ENCODE peak calls at places on chromosomes 6 and 20, in five cellular contexts. One of them, this sample, is unnamed.

GRCh38 chr6:143449731-143450452 is 603 bp downstream of the ADAT2 start:
- DNase-seq in foreskin fibroblast: peak
- DNase-seq in ovary: no peak
- DNase-seq in cardiac muscle cell: peak
- DNase-seq in suprapubic skin: no peak
- DNase-seq in this sample: peak

GRCh38 chr20:40090236-40090635 is 598.8 kb downstream of the MAFB start:
- DNase-seq in foreskin fibroblast: no peak
- DNase-seq in ovary: no peak
- DNase-seq in cardiac muscle cell: no peak
- DNase-seq in suprapubic skin: no peak
- DNase-seq in this sample: no peak

GRCh38 chr6:153767127-153767526 is 271.9 kb upstream of the OPRM1 start:
- DNase-seq in suprapubic skin: no peak
- DNase-seq in cardiac muscle cell: no peak
- DNase-seq in ovary: no peak
- DNase-seq in foreskin fibroblast: no peak
- DNase-seq in this sample: no peak

GRCh38 chr20:62598761-62599194 is 43.5 kb upstream of the SLCO4A1 start:
- DNase-seq in cardiac muscle cell: no peak
- DNase-seq in ovary: no peak
- DNase-seq in suprapubic skin: no peak
- DNase-seq in foreskin fibroblast: no peak
- DNase-seq in this sample: no peak

GRCh38 chr6:120675886-120676285 is 658.4 kb downstream of the TBC1D32 start:
- DNase-seq in ovary: no peak
- DNase-seq in foreskin fibroblast: no peak
- DNase-seq in suprapubic skin: no peak
- DNase-seq in cardiac muscle cell: no peak
- DNase-seq in this sample: no peak

GRCh38 chr6:351867-352289 is 39.7 kb upstream of the IRF4 start:
- DNase-seq in ovary: no peak
- DNase-seq in cardiac muscle cell: no peak
- DNase-seq in foreskin fibroblast: no peak
- DNase-seq in suprapubic skin: no peak
- DNase-seq in this sample: no peak

GRCh38 chr6:154604120-154604519 is 93.6 kb upstream of the CNKSR3 start:
- DNase-seq in foreskin fibroblast: no peak
- DNase-seq in ovary: no peak
- DNase-seq in cardiac muscle cell: no peak
- DNase-seq in suprapubic skin: no peak
- DNase-seq in this sample: no peak

GRCh38 chr6:125953502-125953875 is 3.1 kb upstream of the HINT3 start:
- DNase-seq in suprapubic skin: no peak
- DNase-seq in foreskin fibroblast: no peak
- DNase-seq in cardiac muscle cell: no peak
- DNase-seq in ovary: no peak
- DNase-seq in this sample: no peak

GRCh38 chr6:132843316-132844040 is 29.1 kb downstream of the RPS12 start:
- DNase-seq in ovary: no peak
- DNase-seq in foreskin fibroblast: no peak
- DNase-seq in suprapubic skin: no peak
- DNase-seq in cardiac muscle cell: no peak
- DNase-seq in this sample: no peak

GRCh38 chr6:119874381-119874780 is 524.8 kb upstream of the MAN1A1 start:
- DNase-seq in cardiac muscle cell: no peak
- DNase-seq in foreskin fibroblast: no peak
- DNase-seq in ovary: no peak
- DNase-seq in suprapubic skin: no peak
- DNase-seq in this sample: no peak

GRCh38 chr20:20224806-20225205 is 143.1 kb upstream of the INSM1 start:
- DNase-seq in foreskin fibroblast: no peak
- DNase-seq in suprapubic skin: no peak
- DNase-seq in ovary: no peak
- DNase-seq in cardiac muscle cell: no peak
- DNase-seq in this sample: no peak

GRCh38 chr6:150290429-150290828 is 78.4 kb upstream of the IYD start:
- DNase-seq in ovary: no peak
- DNase-seq in cardiac muscle cell: no peak
- DNase-seq in suprapubic skin: peak
- DNase-seq in foreskin fibroblast: peak
- DNase-seq in this sample: no peak

GRCh38 chr6:81834141-81834621 is 81.7 kb upstream of the TENT5A start:
- DNase-seq in suprapubic skin: no peak
- DNase-seq in cardiac muscle cell: no peak
- DNase-seq in ovary: peak
- DNase-seq in foreskin fibroblast: peak
- DNase-seq in this sample: peak

GRCh38 chr6:146857960-146858308 is 259.2 kb downstream of the ADGB start:
- DNase-seq in cardiac muscle cell: peak
- DNase-seq in suprapubic skin: no peak
- DNase-seq in ovary: no peak
- DNase-seq in foreskin fibroblast: no peak
- DNase-seq in this sample: no peak

GRCh38 chr6:34158876-34159275 is 13.0 kb upstream of the GRM4 start:
- DNase-seq in suprapubic skin: peak
- DNase-seq in foreskin fibroblast: no peak
- DNase-seq in ovary: no peak
- DNase-seq in cardiac muscle cell: no peak
- DNase-seq in this sample: no peak

GRCh38 chr6:44052419-44053011 is 74.7 kb downstream of the MRPL14 start:
- DNase-seq in ovary: no peak
- DNase-seq in foreskin fibroblast: peak
- DNase-seq in suprapubic skin: no peak
- DNase-seq in cardiac muscle cell: no peak
- DNase-seq in this sample: peak

GRCh38 chr6:162385980-162386379 is 341.6 kb downstream of the PRKN start:
- DNase-seq in foreskin fibroblast: peak
- DNase-seq in ovary: no peak
- DNase-seq in suprapubic skin: no peak
- DNase-seq in cardiac muscle cell: no peak
- DNase-seq in this sample: peak

GRCh38 chr6:105883966-105884365 is 202.2 kb upstream of the PRDM1 start:
- DNase-seq in ovary: no peak
- DNase-seq in foreskin fibroblast: no peak
- DNase-seq in suprapubic skin: no peak
- DNase-seq in cardiac muscle cell: no peak
- DNase-seq in this sample: no peak

GRCh38 chr6:90444125-90444745 is 142.6 kb downstream of the MAP3K7 start:
- DNase-seq in ovary: no peak
- DNase-seq in suprapubic skin: no peak
- DNase-seq in foreskin fibroblast: no peak
- DNase-seq in cardiac muscle cell: peak
- DNase-seq in this sample: no peak

GRCh38 chr6:169454204-169454871 is 200.7 kb upstream of the THBS2 start:
- DNase-seq in ovary: no peak
- DNase-seq in foreskin fibroblast: peak
- DNase-seq in cardiac muscle cell: no peak
- DNase-seq in suprapubic skin: no peak
- DNase-seq in this sample: peak

GRCh38 chr6:37674161-37674560 is 23.5 kb downstream of the MDGA1 start:
- DNase-seq in cardiac muscle cell: no peak
- DNase-seq in suprapubic skin: no peak
- DNase-seq in ovary: no peak
- DNase-seq in foreskin fibroblast: no peak
- DNase-seq in this sample: no peak

GRCh38 chr20:53961527-53961926 is 108.9 kb downstream of the BCAS1 start:
- DNase-seq in foreskin fibroblast: no peak
- DNase-seq in suprapubic skin: no peak
- DNase-seq in cardiac muscle cell: no peak
- DNase-seq in ovary: no peak
- DNase-seq in this sample: no peak

GRCh38 chr6:113654396-113654795 is 202.7 kb upstream of the MARCKS start:
- DNase-seq in suprapubic skin: no peak
- DNase-seq in cardiac muscle cell: no peak
- DNase-seq in ovary: no peak
- DNase-seq in foreskin fibroblast: peak
- DNase-seq in this sample: peak

GRCh38 chr20:18694071-18694470 is 106.2 kb downstream of the DTD1 start:
- DNase-seq in suprapubic skin: no peak
- DNase-seq in cardiac muscle cell: no peak
- DNase-seq in foreskin fibroblast: no peak
- DNase-seq in ovary: no peak
- DNase-seq in this sample: no peak

GRCh38 chr6:156658186-156658585 is 119.0 kb upstream of the ARID1B start:
- DNase-seq in suprapubic skin: no peak
- DNase-seq in foreskin fibroblast: peak
- DNase-seq in cardiac muscle cell: no peak
- DNase-seq in ovary: peak
- DNase-seq in this sample: peak

GRCh38 chr6:156658596-156659316 is 118.4 kb upstream of the ARID1B start:
- DNase-seq in suprapubic skin: no peak
- DNase-seq in foreskin fibroblast: no peak
- DNase-seq in cardiac muscle cell: no peak
- DNase-seq in ovary: no peak
- DNase-seq in this sample: no peak

GRCh38 chr6:156660389-156660788 is 116.8 kb upstream of the ARID1B start:
- DNase-seq in cardiac muscle cell: no peak
- DNase-seq in suprapubic skin: no peak
- DNase-seq in foreskin fibroblast: no peak
- DNase-seq in ovary: no peak
- DNase-seq in this sample: no peak

GRCh38 chr6:156659317-156660198 is 117.6 kb upstream of the ARID1B start:
- DNase-seq in foreskin fibroblast: no peak
- DNase-seq in cardiac muscle cell: no peak
- DNase-seq in ovary: no peak
- DNase-seq in suprapubic skin: no peak
- DNase-seq in this sample: no peak

GRCh38 chr6:156662025-156662445 is 115.1 kb upstream of the ARID1B start:
- DNase-seq in suprapubic skin: no peak
- DNase-seq in foreskin fibroblast: peak
- DNase-seq in ovary: no peak
- DNase-seq in cardiac muscle cell: no peak
- DNase-seq in this sample: no peak
- H3K4me3 ChIP-seq in suprapubic skin: no peak
- H3K4me3 ChIP-seq in foreskin fibroblast: no peak
- H3K4me3 ChIP-seq in ovary: no peak
- H3K4me3 ChIP-seq in cardiac muscle cell: no peak
- H3K4me3 ChIP-seq in this sample: no peak

GRCh38 chr20:13183005-13183404 is 38.1 kb upstream of the ISM1 start:
- DNase-seq in suprapubic skin: no peak
- DNase-seq in foreskin fibroblast: no peak
- DNase-seq in ovary: no peak
- DNase-seq in cardiac muscle cell: no peak
- DNase-seq in this sample: no peak

GRCh38 chr20:13186043-13186774 is 34.9 kb upstream of the ISM1 start:
- DNase-seq in ovary: no peak
- DNase-seq in foreskin fibroblast: no peak
- DNase-seq in suprapubic skin: no peak
- DNase-seq in cardiac muscle cell: no peak
- DNase-seq in this sample: no peak

DNA sequence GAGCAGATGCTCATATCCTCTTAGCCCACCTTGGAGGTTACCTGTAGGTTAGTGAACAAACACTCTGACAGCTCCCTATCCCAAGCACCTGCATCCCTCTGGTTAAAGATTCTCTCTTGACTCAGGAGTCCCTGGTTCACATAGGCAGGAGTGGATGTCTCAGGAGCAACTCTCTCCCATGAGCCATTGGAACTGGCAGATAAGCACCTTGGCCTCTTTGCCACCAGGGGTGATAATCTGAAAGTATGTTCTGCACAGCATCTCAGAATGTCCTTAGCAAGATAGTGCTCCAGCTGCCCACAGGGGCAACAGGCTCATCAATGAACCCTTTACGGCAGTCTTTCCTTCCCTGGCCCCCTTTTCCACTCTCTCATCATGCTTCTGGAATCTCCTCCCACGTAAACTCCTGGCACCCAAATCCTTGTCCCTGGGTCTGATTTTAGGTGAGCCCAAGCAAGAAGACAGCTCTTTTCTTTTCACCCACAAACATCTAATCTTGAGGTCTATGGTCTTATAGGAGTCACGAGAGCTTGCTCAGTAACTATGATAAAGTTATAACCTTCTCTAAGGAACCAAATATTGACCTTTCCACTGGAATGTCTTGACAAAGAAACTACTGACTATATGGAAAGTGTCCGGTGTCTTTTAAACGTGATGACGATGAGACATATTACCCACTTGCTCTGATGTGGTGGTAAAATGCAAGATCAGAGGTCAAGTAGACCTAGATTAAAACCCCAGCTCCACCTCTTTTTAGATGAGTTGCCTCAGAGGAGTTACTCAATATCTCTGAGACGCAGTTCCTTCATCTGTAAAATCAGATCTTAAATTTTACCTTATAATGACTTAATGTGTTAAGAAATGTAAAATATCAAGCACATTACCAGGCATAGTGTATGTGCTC is 39.8 kb upstream of the ISM1 start:
- DNase-seq in foreskin fibroblast: no peak
- DNase-seq in ovary: no peak
- DNase-seq in cardiac muscle cell: no peak
- DNase-seq in suprapubic skin: no peak
- DNase-seq in this sample: no peak
- TF ChIP-seq CTCF in foreskin fibroblast: no peak
- TF ChIP-seq CTCF in ovary: no peak
- TF ChIP-seq CTCF in cardiac muscle cell: no peak
- TF ChIP-seq CTCF in suprapubic skin: no peak
- TF ChIP-seq CTCF in this sample: no peak

DNA sequence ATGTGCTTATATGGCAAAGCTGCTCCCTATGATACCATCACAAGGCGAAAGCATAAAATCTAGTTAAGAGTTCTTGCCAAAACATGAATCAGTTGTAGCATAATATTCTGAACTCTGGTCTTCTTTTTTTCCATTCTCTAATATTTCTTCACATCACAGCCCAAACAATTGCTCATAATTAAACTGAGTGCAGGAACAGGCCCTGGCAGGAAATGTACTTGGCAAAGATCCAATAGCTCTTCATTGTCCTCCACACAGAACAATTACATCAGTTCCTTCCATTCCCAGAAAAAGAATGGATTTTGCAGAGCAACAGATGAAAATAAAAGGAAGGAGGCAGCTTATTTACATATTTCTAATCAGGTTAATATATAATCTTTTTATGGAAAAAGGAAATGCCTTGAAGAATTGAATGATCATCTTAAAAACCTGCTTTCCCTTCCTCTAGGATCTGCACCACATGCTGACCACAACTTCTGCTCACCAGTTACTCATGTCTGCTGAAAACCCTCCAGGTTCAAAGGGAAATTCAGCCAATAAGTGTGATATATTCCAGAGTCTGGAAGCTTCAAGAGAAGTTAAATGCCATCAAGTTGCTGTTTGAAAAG is 123.3 kb upstream of the COL21A1 start:
- DNase-seq in cardiac muscle cell: peak
- DNase-seq in foreskin fibroblast: peak
- DNase-seq in ovary: peak
- DNase-seq in suprapubic skin: no peak
- DNase-seq in this sample: peak
- H3K4me3 ChIP-seq in cardiac muscle cell: no peak
- H3K4me3 ChIP-seq in foreskin fibroblast: peak
- H3K4me3 ChIP-seq in ovary: no peak
- H3K4me3 ChIP-seq in suprapubic skin: no peak
- H3K4me3 ChIP-seq in this sample: no peak

DNA sequence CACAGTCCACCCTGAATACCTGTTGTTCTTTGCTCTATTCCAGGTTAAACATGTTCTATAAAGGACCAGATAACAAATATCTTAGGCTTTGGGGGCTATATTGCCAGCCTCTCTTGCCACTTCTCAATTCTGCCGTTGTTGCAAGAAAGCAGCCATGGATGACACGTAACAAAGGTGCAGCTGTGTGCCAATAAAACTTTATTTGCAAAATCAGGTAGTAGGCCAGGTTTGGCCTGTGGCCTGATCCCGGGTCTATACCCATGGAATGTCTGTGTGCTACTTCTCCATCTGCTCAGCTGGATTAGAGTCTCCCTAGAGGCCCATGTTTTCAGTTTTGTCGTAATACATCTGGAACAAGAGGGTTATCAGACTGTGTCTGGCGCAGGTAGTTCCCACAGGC is 175.3 kb upstream of the KCNG1 start:
- DNase-seq in foreskin fibroblast: no peak
- DNase-seq in suprapubic skin: no peak
- DNase-seq in cardiac muscle cell: no peak
- DNase-seq in ovary: no peak
- DNase-seq in this sample: no peak
- TF ChIP-seq CTCF in foreskin fibroblast: no peak
- TF ChIP-seq CTCF in suprapubic skin: no peak
- TF ChIP-seq CTCF in cardiac muscle cell: no peak
- TF ChIP-seq CTCF in ovary: no peak
- TF ChIP-seq CTCF in this sample: no peak

This sample was measured in astrocyte of the spinal cord.